ENCODE peak calls at places on chromosome 22, in eight cellular contexts. Z is GM06990, S is heart right ventricle, U is body of pancreas, L is neural progenitor cell, P is brain microvascular endothelial cell, M is GM23338, Q is cardiac muscle cell. T is an unnamed sample.
A peak's percentile ranks its signal among the peaks of the same experiment; 100 is the strongest.

GRCh38 chr22:35777335-35777975 is 59.8 kb downstream of the APOL5 start:
- DNase-seq in M (no peak), Q (peak; percentile 78), U (no peak), P (no peak), L (no peak), Z (no peak), S (no peak), T (peak; percentile 87)

GRCh38 chr22:22848364-22848866 is 39.2 kb upstream of the IGLL5 start:
- DNase-seq in M (peak; percentile 91), P (peak; percentile 22), U (peak; percentile 82), Z (no peak), S (peak; percentile 51), Q (peak; percentile 61), L (peak; percentile 81), T (peak; percentile 68)

GRCh38 chr22:49334976-49335375 is 492.7 kb downstream of the BRD1 start:
- DNase-seq in M (no peak), U (no peak), Q (no peak), P (no peak), S (no peak), L (no peak), Z (no peak), T (no peak)

GRCh38 chr22:27801197-27801615 is 350 bp downstream of the MN1 start:
- DNase-seq in M (peak; percentile 70), L (peak; percentile 78), S (peak; percentile 48), Z (no peak), Q (peak; percentile 54), P (no peak), U (peak; percentile 48), T (peak; percentile 59)

GRCh38 chr22:48523091-48523490 is 1304.6 kb downstream of the BRD1 start:
- DNase-seq in Q (no peak), M (no peak), Z (no peak), L (no peak), P (no peak), U (no peak), S (no peak), T (no peak)

GRCh38 chr22:31852691-31853370 is 91.5 kb upstream of the YWHAH start:
- DNase-seq in P (peak; percentile 19), Q (peak; percentile 11), Z (no peak), M (no peak), L (peak; percentile 24), U (no peak), S (no peak), T (no peak)

GRCh38 chr22:22431271-22432220 is 77.0 kb downstream of the ZNF280B start:
- DNase-seq in M (peak; percentile 81), Q (peak; percentile 65), Z (peak; percentile 51), L (peak; percentile 75), S (peak; percentile 26), P (peak; percentile 48), U (peak; percentile 64), T (peak; percentile 72)

GRCh38 chr22:21797444-21798221 is 62.0 kb upstream of the YPEL1 start:
- DNase-seq in M (no peak), U (no peak), S (no peak), L (no peak), Q (peak; percentile 45), P (peak; percentile 20), Z (no peak), T (peak; percentile 62)

GRCh38 chr22:46931414-46931813 is 169.0 kb downstream of the TBC1D22A start:
- DNase-seq in S (no peak), U (peak; percentile 39), P (peak; percentile 23), M (peak; percentile 51), Q (peak; percentile 29), Z (no peak), L (no peak), T (peak; percentile 58)

GRCh38 chr22:37483594-37484114 is 2.5 kb downstream of the MFNG start:
- DNase-seq in S (no peak), U (no peak), Z (no peak), P (no peak), M (no peak), L (no peak), Q (no peak), T (no peak)

GRCh38 chr22:48939441-48940265 is 888.0 kb downstream of the BRD1 start:
- DNase-seq in Z (no peak), U (no peak), Q (no peak), M (no peak), P (no peak), S (no peak), L (no peak), T (no peak)

GRCh38 chr22:22098457-22099193 is 116.0 kb upstream of the TOP3B start:
- DNase-seq in M (no peak), S (no peak), L (no peak), Q (no peak), U (no peak), Z (peak; percentile 51), P (no peak), T (no peak)

GRCh38 chr22:38842512-38843200 is 1.2 kb downstream of the NPTXR start:
- DNase-seq in Z (no peak), M (no peak), P (no peak), L (no peak), S (no peak), U (no peak), Q (no peak), T (no peak)

GRCh38 chr22:38845368-38845740 is 1.5 kb upstream of the NPTXR start:
- DNase-seq in Z (no peak), M (no peak), P (no peak), S (no peak), Q (no peak), U (no peak), L (no peak), T (no peak)

GRCh38 chr22:38844661-38845367 is 986 bp upstream of the NPTXR start:
- DNase-seq in S (no peak), U (no peak), P (no peak), Z (no peak), L (no peak), M (no peak), Q (peak; percentile 73), T (no peak)

GRCh38 chr22:38843201-38843715 is 570 bp downstream of the NPTXR start:
- DNase-seq in U (peak; percentile 65), S (peak; percentile 60), L (peak; percentile 89), M (peak; percentile 73), P (peak; percentile 22), Z (peak; percentile 60), Q (peak; percentile 82), T (peak; percentile 79)

GRCh38 chr22:38843716-38844660 is at the start of gene NPTXR:
- DNase-seq in P (no peak), Q (peak; percentile 43), M (peak; percentile 69), Z (no peak), L (peak; percentile 89), S (peak; percentile 58), U (peak; percentile 79), T (no peak)
- H3K4me3 ChIP-seq in P (peak within 1 kb of the TSS; percentile 17), Q (peak within 1 kb of the TSS; percentile 51), M (peak within 1 kb of the TSS; percentile 71), Z (no peak within 1 kb of the TSS), L (peak within 1 kb of the TSS; percentile 61), S (peak within 1 kb of the TSS; percentile 53), U (no peak within 1 kb of the TSS), T (peak within 1 kb of the TSS; percentile 29)

DNA sequence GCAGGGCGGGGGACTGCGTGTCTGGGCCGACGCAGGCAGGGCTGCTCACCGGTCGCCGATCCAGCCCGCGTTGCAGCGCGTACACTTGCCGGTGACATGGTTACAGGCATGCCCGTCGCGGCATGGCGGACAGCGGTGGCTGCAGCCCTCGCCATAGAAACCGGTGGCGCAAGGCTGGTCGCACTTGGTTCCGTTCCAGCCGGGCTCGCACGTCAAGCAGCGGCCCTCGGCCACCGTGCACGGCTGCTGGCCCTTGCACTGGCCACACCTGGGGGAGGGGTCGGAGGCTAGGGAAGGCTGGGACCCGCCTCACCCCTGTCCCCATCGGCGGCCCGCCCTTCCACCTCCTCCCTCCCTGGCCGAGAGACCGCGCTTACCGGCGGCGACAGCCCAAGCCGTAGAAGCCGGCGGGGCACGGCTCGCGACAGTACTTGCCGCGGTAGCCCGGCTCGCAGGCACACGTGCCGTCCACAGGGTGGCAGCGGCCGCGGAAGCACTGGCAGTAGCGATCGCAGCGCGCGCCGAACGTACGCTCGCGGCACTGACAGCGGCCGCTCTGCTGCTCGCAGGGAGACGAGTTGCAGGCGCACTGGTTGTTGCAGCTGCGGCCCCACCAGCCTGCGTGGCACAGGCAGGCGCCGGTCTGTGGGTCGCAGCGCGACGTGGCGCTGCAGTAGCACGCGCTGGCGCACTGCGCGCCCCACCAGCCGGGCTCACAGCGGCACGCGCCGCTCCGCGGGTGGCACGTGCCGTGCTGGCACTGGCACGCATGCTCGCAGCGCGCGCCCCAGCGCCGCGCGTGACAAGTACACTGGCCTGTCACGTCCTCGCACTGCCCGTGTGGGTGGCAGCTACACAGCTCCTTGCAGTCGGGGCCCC is 6.7 kb downstream of the SCARF2 start:
- DNase-seq in U (peak; percentile 67), Z (peak; percentile 58), Q (no peak), L (peak; percentile 93), P (no peak), M (peak; percentile 87), S (peak; percentile 44), T (no peak)
- TF ChIP-seq CTCF in U (no peak), Z (peak; percentile 15), Q (no peak), L (peak; percentile 54), P (peak; percentile 42), M (peak; percentile 18), S (peak; percentile 45), T (no peak)

DNA sequence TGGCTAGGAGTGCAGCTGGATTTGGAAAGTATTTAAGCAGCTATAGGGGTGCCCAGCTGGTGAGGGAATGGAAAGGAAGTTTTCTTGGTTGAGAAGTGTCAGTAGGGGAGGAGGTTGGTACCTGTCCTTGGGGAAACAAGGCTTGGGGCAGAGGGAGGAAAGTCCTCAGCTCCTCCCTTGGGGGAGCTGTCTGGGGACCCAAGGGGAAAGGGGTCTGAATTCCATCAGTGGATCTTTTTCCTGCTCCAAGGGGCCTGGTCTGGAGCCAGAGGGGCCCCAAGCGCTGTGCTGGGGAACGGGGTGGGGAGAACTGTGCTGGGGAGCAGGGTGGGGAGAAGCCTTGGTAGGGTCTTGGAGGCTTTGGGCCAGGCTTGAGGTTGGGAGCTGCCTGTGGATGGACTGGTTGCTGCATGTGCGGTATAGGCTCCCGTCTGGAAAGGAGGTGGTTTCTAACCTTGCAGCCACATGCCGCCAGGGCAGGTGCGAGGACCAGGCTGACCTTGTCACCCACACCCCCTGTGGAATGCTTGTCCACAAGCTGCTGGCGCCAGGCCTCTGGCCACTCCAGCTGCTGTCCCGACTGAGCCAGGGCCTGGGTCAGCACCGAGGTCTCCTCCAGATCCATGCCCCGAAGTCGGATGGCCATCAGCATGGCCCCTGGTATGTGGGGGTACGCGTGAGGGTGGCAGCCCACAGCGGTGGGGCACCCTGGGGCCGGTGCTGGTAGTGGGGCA is 963 bp downstream of the TYMP start:
- DNase-seq in P (no peak), S (no peak), U (no peak), M (peak; percentile 30), Z (peak; percentile 54), L (no peak), Q (no peak), T (no peak)
- H3K4me3 ChIP-seq in P (no peak overlapping the region), S (peak overlapping the region; percentile 74), U (no peak overlapping the region), M (no peak overlapping the region), Z (peak overlapping the region; percentile 90), L (no peak overlapping the region), Q (no peak overlapping the region), T (peak overlapping the region; percentile 62)

DNA sequence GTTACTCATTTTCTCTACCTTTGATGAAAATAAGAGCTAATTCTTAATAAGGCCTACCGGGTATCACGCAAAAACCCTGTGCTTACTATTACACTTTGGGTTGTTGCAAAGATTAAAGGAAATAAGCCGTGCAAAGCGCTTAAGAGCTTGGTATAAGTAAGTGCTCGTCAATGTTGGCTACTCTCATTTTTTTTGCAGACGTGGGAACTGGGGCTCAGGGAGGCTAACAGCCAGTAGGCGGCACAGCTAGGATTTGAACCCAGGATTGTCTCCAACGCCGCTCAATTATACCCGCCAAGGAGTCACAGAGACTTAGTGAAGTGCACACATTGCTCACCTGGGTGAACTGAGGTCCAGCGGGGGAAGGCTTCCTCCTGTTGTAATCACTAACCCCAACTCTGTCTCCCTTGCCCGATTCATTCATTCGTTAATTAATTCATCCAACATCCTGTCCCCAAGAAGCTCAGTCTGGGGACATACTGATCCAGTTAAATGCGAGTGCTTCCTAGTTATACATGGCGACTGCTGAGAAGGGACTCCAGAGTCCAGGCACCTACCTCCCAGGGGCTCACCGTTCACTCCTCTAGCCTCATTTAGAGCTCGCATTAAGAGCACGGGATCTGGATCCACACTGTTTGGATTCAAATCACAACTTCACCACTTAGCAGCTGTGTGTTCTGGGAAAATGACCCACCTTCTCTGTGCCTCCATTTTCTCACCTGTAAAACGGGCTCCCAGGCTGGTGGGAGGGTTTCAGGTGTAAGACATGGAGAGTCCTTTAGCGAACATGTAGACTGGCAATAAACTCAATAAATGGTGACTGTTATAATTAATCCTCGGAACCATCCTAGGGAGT is 869 bp upstream of the MTFP1 start:
- DNase-seq in Q (no peak), L (peak; percentile 57), Z (peak; percentile 23), M (peak; percentile 48), P (peak; percentile 37), U (no peak), S (no peak), T (no peak)
- TF ChIP-seq CTCF in Q (no peak), L (no peak), Z (peak; percentile 13), M (peak; percentile 15), P (peak; percentile 34), U (no peak), S (no peak), T (peak; percentile 34)

T was measured in choroid plexus epithelial cell.